ENCODE peak calls at places on chromosome 12, in eight cellular contexts. F, A, U, W, Z, B, P and O are unnamed samples.
A peak's percentile ranks its signal among the peaks of the same experiment; 100 is the strongest.

GRCh38 chr12:122208073-122208820 is 4.7 kb downstream of the B3GNT4 start:
- DNase-seq in Z (no peak), P (no peak), F (no peak), A (no peak), W (no peak), B (no peak), U (no peak), O (no peak)

GRCh38 chr12:121774968-121775474 is 18.5 kb downstream of the RHOF start:
- DNase-seq in W (no peak), A (no peak), B (no peak), F (no peak), P (no peak), Z (no peak), U (no peak), O (no peak)

GRCh38 chr12:111437816-111438454 is 32.2 kb downstream of the SH2B3 start:
- DNase-seq in Z (no peak), B (no peak), P (no peak), U (no peak), F (no peak), A (peak; percentile 20), W (peak; percentile 71), O (no peak)

GRCh38 chr12:12098689-12099010 is 27.9 kb downstream of the BCL2L14 start:
- DNase-seq in Z (no peak), W (no peak), B (no peak), P (no peak), A (no peak), U (no peak), F (no peak), O (no peak)

GRCh38 chr12:6399884-6400670 is 16.1 kb downstream of the LTBR start:
- DNase-seq in B (no peak), W (no peak), U (no peak), A (no peak), P (no peak), Z (no peak), F (no peak), O (no peak)

GRCh38 chr12:21296751-21297406 is 37.8 kb downstream of the SLCO1A2 start:
- DNase-seq in Z (no peak), B (no peak), A (no peak), F (peak; percentile 32), W (peak; percentile 58), U (peak; percentile 29), P (peak; percentile 4), O (peak; percentile 58)

GRCh38 chr12:116346751-116347150 is 69.3 kb upstream of the MED13L start:
- DNase-seq in P (no peak), B (no peak), U (no peak), Z (no peak), F (no peak), A (no peak), W (peak; percentile 87), O (no peak)

GRCh38 chr12:42495244-42495643 is 94.3 kb downstream of the PRICKLE1 start:
- DNase-seq in P (no peak), U (no peak), W (no peak), Z (no peak), B (no peak), A (no peak), F (no peak), O (no peak)

GRCh38 chr12:96720363-96720705 is 186.7 kb upstream of the NEDD1 start:
- DNase-seq in B (no peak), F (peak; percentile 9), W (peak; percentile 41), Z (no peak), P (peak; percentile 22), U (peak; percentile 46), A (peak; percentile 53), O (peak; percentile 76)

GRCh38 chr12:94618995-94619695 is 31.2 kb downstream of the TMCC3 start:
- DNase-seq in W (peak; percentile 26), A (no peak), P (no peak), Z (no peak), F (no peak), U (no peak), B (no peak), O (no peak)

GRCh38 chr12:57490126-57490525 is 2.3 kb downstream of the MARS1 start:
- DNase-seq in A (no peak), U (no peak), P (no peak), Z (no peak), B (no peak), W (no peak), F (no peak), O (no peak)

GRCh38 chr12:103493199-103493598 is 2.6 kb downstream of the C12orf42 start:
- DNase-seq in Z (no peak), P (no peak), A (no peak), B (no peak), W (no peak), F (no peak), U (no peak), O (peak; percentile 37)

GRCh38 chr12:100295764-100296555 is 29.0 kb downstream of the SCYL2 start:
- DNase-seq in W (peak; percentile 16), B (no peak), F (no peak), Z (no peak), A (no peak), U (no peak), P (no peak), O (no peak)

GRCh38 chr12:59383426-59383822 is 212.4 kb upstream of the SLC16A7 start:
- DNase-seq in U (no peak), P (no peak), F (no peak), Z (no peak), A (no peak), W (no peak), B (no peak), O (no peak)

GRCh38 chr12:43347026-43347425 is 205.0 kb downstream of the ADAMTS20 start:
- DNase-seq in Z (no peak), A (no peak), P (no peak), W (no peak), U (no peak), B (no peak), F (no peak), O (no peak)

GRCh38 chr12:58139894-58140293 is 198.5 kb downstream of the ATP23 start:
- DNase-seq in W (no peak), B (no peak), A (no peak), P (no peak), F (no peak), U (no peak), Z (no peak), O (no peak)